ENCODE peak calls at places on chromosome 19, in nine cellular contexts. L, F, A, R, T, W, Q, B and N are unnamed samples.

GRCh38 chr19:15583346-15583745 is 31.7 kb upstream of the CYP4F8 start:
- DNase-seq in L (no peak), Q (no peak), R (no peak), T (no peak), W (no peak), B (no peak), F (no peak), A (no peak), N (no peak)

GRCh38 chr19:44848036-44848804 is 2.1 kb downstream of the NECTIN2 start:
- DNase-seq in R (peak; percentile 60), B (peak; percentile 18), Q (peak; percentile 53), L (no peak), F (no peak), T (no peak), W (no peak), A (no peak), N (no peak)

GRCh38 chr19:2034729-2035589 is 16.1 kb downstream of the MKNK2 start:
- DNase-seq in Q (peak; percentile 85), F (peak; percentile 64), W (no peak), L (peak; percentile 72), T (no peak), R (peak; percentile 52), B (peak; percentile 75), A (peak; percentile 74), N (peak; percentile 60)

GRCh38 chr19:10269333-10270179 is 1.4 kb upstream of the ICAM1 start:
- DNase-seq in L (peak; percentile 87), W (no peak), R (peak; percentile 87), B (peak; percentile 93), T (no peak), F (peak; percentile 74), A (peak; percentile 78), Q (peak; percentile 93), N (peak; percentile 86)

GRCh38 chr19:45637890-45638667 is 1.1 kb downstream of the EML2 start:
- DNase-seq in F (no peak), T (no peak), B (no peak), A (no peak), L (peak; percentile 49), Q (no peak), R (peak; percentile 51), W (no peak), N (no peak)

GRCh38 chr19:46697142-46697960 is 19.6 kb downstream of the PRKD2 start:
- DNase-seq in R (peak; percentile 31), B (peak; percentile 14), A (no peak), T (no peak), W (no peak), L (peak; percentile 86), F (no peak), Q (peak; percentile 96), N (no peak)

GRCh38 chr19:12791345-12792047 is at the start of gene JUNB:
- DNase-seq in F (peak; percentile 97), W (no peak), R (peak; percentile 97), Q (peak; percentile 98), L (peak; percentile 98), A (peak; percentile 95), T (peak; percentile 94), B (peak; percentile 96), N (peak; percentile 98)

GRCh38 chr19:18594096-18594823 is 5.7 kb downstream of the REX1BD start:
- DNase-seq in L (peak; percentile 74), T (no peak), Q (peak; percentile 76), R (peak; percentile 82), F (peak; percentile 58), A (peak; percentile 71), W (peak; percentile 97), B (peak; percentile 75), N (peak; percentile 78)

GRCh38 chr19:51607077-51607476 is 23.1 kb downstream of the SIGLEC5 start:
- DNase-seq in T (no peak), R (no peak), A (no peak), Q (no peak), F (no peak), L (no peak), B (peak; percentile 25), W (peak; percentile 73), N (no peak)

GRCh38 chr19:1503089-1503924 is 9.5 kb downstream of the ADAMTSL5 start:
- DNase-seq in F (no peak), W (peak; percentile 74), L (no peak), A (peak; percentile 51), B (peak; percentile 72), Q (peak; percentile 73), T (no peak), R (peak; percentile 51), N (peak; percentile 55)

GRCh38 chr19:1672038-1672768 is 19.8 kb upstream of the TCF3 start:
- DNase-seq in Q (peak; percentile 65), B (peak; percentile 59), T (no peak), W (no peak), R (peak; percentile 57), A (peak; percentile 41), L (no peak), F (no peak), N (peak; percentile 35)

GRCh38 chr19:44752816-44753618 is 4.5 kb downstream of the BCL3 start:
- DNase-seq in W (peak; percentile 92), R (peak; percentile 93), T (peak; percentile 96), A (peak; percentile 90), L (peak; percentile 90), Q (peak; percentile 95), F (peak; percentile 95), B (peak; percentile 98), N (peak; percentile 100)